ENCODE peak calls at places on chromosomes 11 and 22, in four cellular contexts. J is left cardiac atrium; C is stimulated activated CD8-positive, alpha-beta memory T cell treated with anti-CD3 and anti-CD28 coated beads, Interleukin-4, amount 100 ng/mL, for 4 hours; E is T-cell. O is an unnamed sample.
A peak's percentile ranks its signal among the peaks of the same experiment; 100 is the strongest.

GRCh38 chr22:20864186-20864908 is 5.5 kb downstream of the SNAP29 start:
- DNase-seq in C (no peak), E (no peak), J (no peak), O (no peak)

GRCh38 chr11:71927813-71928738 is at the start of gene XNDC1N:
- DNase-seq in E (no peak), C (peak; percentile 47), J (peak; percentile 59), O (peak; percentile 89)

GRCh38 chr11:65134952-65135632 is 773 bp upstream of the SYVN1 start:
- DNase-seq in E (peak; percentile 74), C (peak; percentile 71), J (peak; percentile 90), O (peak; percentile 97)

GRCh38 chr11:98616256-98616655 is 404.5 kb upstream of the CNTN5 start:
- DNase-seq in J (no peak), E (no peak), C (no peak), O (no peak)

GRCh38 chr11:102256251-102256650 is 61.0 kb upstream of the BIRC3 start:
- DNase-seq in J (no peak), E (no peak), C (no peak), O (no peak)

GRCh38 chr11:63609536-63609935 is 4.7 kb downstream of the PLAAT3 start:
- DNase-seq in J (peak; percentile 49), C (no peak), E (no peak), O (no peak)

GRCh38 chr11:5196067-5196466 is 4.4 kb downstream of the OR51V1 start:
- DNase-seq in J (no peak), E (no peak), C (no peak), O (no peak)

GRCh38 chr22:36465232-36466021 is 16.0 kb downstream of the TXN2 start:
- DNase-seq in C (no peak), J (peak; percentile 81), E (no peak), O (no peak)

GRCh38 chr11:103798029-103798428 is 238.4 kb upstream of the DDI1 start:
- DNase-seq in E (no peak), J (no peak), C (no peak), O (no peak)

GRCh38 chr11:66227700-66228099 is 40.7 kb upstream of the RAB1B start:
- DNase-seq in E (no peak), J (no peak), C (no peak), O (no peak)

GRCh38 chr11:45332486-45332934 is 46.4 kb upstream of the SYT13 start:
- DNase-seq in C (no peak), J (no peak), E (peak; percentile 17), O (peak; percentile 85)

GRCh38 chr11:26286472-26287066 is 45.4 kb upstream of the ANO3 start:
- DNase-seq in E (no peak), J (no peak), C (no peak), O (peak; percentile 30)

GRCh38 chr11:126420730-126421083 is 65.2 kb downstream of the ST3GAL4 start:
- DNase-seq in J (no peak), C (no peak), E (no peak), O (no peak)

O was measured in iPS-NIHi11.